ENCODE peak calls at places on chromosomes 7 and 10, in ten cellular contexts. U is colonic mucosa; P is GM10248; O is caudate nucleus; H is activated CD4-positive, alpha-beta T cell treated with anti-CD3 and anti-CD28 coated beads for 36 hours; S is HuH-7.5; E is non-pigmented ciliary epithelial cell; G is pons; Q is Kasumi-1; F is stromal cell of bone marrow. D is an unnamed sample.

GRCh38 chr7:42596737-42597136 is 315.1 kb downstream of the C7orf25 start:
- DNase-seq in U (no peak), P (no peak), O (no peak), H (no peak), S (no peak), E (no peak), G (no peak), Q (no peak), F (no peak), D (no peak)

GRCh38 chr7:121437470-121437869 is 41.4 kb upstream of the FAM3C start:
- DNase-seq in U (no peak), P (no peak), O (no peak), H (no peak), S (no peak), E (no peak), G (no peak), Q (no peak), F (no peak), D (no peak)

GRCh38 chr7:150992833-150993302 is 2.1 kb downstream of the NOS3 start:
- DNase-seq in U (no peak), P (no peak), O (no peak), H (peak; percentile 41), S (no peak), E (no peak), G (no peak), Q (peak; percentile 74), F (no peak), D (no peak)

GRCh38 chr10:37035853-37036252 is 89.5 kb upstream of the ANKRD30A start:
- DNase-seq in U (no peak), P (no peak), O (no peak), H (no peak), S (no peak), E (no peak), G (no peak), Q (no peak), F (no peak), D (no peak)

GRCh38 chr7:144818516-144818915 is 17.3 kb downstream of the TPK1 start:
- DNase-seq in U (no peak), P (peak; percentile 46), O (no peak), H (peak; percentile 60), S (no peak), E (no peak), G (no peak), Q (peak; percentile 71), F (peak; percentile 34), D (no peak)

GRCh38 chr7:49638166-49638565 is 135.3 kb upstream of the VWC2 start:
- DNase-seq in U (no peak), P (no peak), O (no peak), H (no peak), S (no peak), E (no peak), G (no peak), Q (no peak), F (no peak), D (no peak)

GRCh38 chr10:75593690-75594556 is 162.5 kb downstream of the LRMDA start:
- DNase-seq in U (no peak), P (no peak), O (no peak), H (no peak), S (no peak), E (no peak), G (no peak), Q (no peak), F (no peak), D (no peak)

GRCh38 chr10:131257027-131257426 is 54.5 kb downstream of the TCERG1L start:
- DNase-seq in U (no peak), P (no peak), O (no peak), H (no peak), S (no peak), E (no peak), G (no peak), Q (no peak), F (no peak), D (no peak)

GRCh38 chr10:5317547-5318107 is 47.1 kb upstream of the UCN3 start:
- DNase-seq in U (no peak), P (no peak), O (no peak), H (peak; percentile 91), S (no peak), E (peak; percentile 36), G (no peak), Q (peak; percentile 82), F (peak; percentile 71), D (peak; percentile 54)

GRCh38 chr7:116706668-116707126 is 34.7 kb downstream of the MET start:
- DNase-seq in U (peak; percentile 27), P (no peak), O (no peak), H (no peak), S (no peak), E (no peak), G (no peak), Q (no peak), F (peak; percentile 36), D (no peak)

GRCh38 chr7:139016931-139017511 is 18.8 kb downstream of the ZC3HAV1L start:
- DNase-seq in U (peak; percentile 58), P (peak; percentile 81), O (no peak), H (peak; percentile 78), S (peak; percentile 67), E (no peak), G (peak; percentile 80), Q (peak; percentile 86), F (peak; percentile 54), D (peak; percentile 70)

GRCh38 chr7:94394399-94395140 is at the start of gene COL1A2:
- DNase-seq in U (peak; percentile 52), P (peak; percentile 27), O (no peak), H (peak; percentile 22), S (no peak), E (peak; percentile 97), G (no peak), Q (no peak), F (peak; percentile 98), D (peak; percentile 87)

GRCh38 chr7:157441023-157441399 is 104.2 kb downstream of the DNAJB6 start:
- DNase-seq in U (no peak), P (no peak), O (no peak), H (no peak), S (no peak), E (no peak), G (no peak), Q (no peak), F (no peak), D (no peak)

D was measured in ureter.